ENCODE peak calls at places on chromosomes 3 and 15, in five cellular contexts. C is prostate gland, X is GM12865, N is choroid plexus epithelial cell, B is NB4. J is an unnamed sample.

GRCh38 chr3:194537732-194538247 is 51.0 kb upstream of the ATP13A3 start:
- DNase-seq in C (peak), X (no peak), N (peak), B (peak), J (peak)

GRCh38 chr15:60633426-60633968 is 154.6 kb upstream of the ICE2 start:
- DNase-seq in C (no peak), X (no peak), N (no peak), B (no peak), J (no peak)

GRCh38 chr3:158381274-158381868 is 189.6 kb upstream of the MLF1 start:
- DNase-seq in C (no peak), X (no peak), N (no peak), B (no peak), J (no peak)

GRCh38 chr3:159739166-159739565 is 249.5 kb upstream of the IL12A start:
- DNase-seq in C (no peak), X (no peak), N (no peak), B (no peak), J (no peak)

GRCh38 chr3:192901435-192901834 is 16.2 kb downstream of the MB21D2 start:
- DNase-seq in C (no peak), X (no peak), N (peak), B (no peak), J (peak)

GRCh38 chr15:87752250-87752951 is 504.1 kb downstream of the NTRK3 start:
- DNase-seq in C (no peak), X (no peak), N (peak), B (no peak), J (peak)

GRCh38 chr3:62607287-62608029 is 234.1 kb upstream of the FEZF2 start:
- DNase-seq in C (no peak), X (no peak), N (peak), B (no peak), J (peak)

GRCh38 chr3:101819649-101820202 is 29.6 kb upstream of the NFKBIZ start:
- DNase-seq in C (no peak), X (peak), N (no peak), B (no peak), J (no peak)

GRCh38 chr3:13550791-13551360 is 2.0 kb downstream of the FBLN2 start:
- DNase-seq in C (no peak), X (no peak), N (no peak), B (no peak), J (no peak)

GRCh38 chr15:91384189-91384720 is 284.2 kb downstream of the SV2B start:
- DNase-seq in C (no peak), X (no peak), N (no peak), B (peak), J (no peak)

GRCh38 chr3:188627652-188628051 is 473.7 kb downstream of the LPP start:
- DNase-seq in C (no peak), X (no peak), N (peak), B (no peak), J (peak)

GRCh38 chr15:92123848-92124631 is 269.6 kb upstream of the ST8SIA2 start:
- DNase-seq in C (no peak), X (no peak), N (no peak), B (no peak), J (no peak)

GRCh38 chr3:61894988-61895935 is 333.9 kb downstream of the PTPRG start:
- DNase-seq in C (peak), X (peak), N (peak), B (peak), J (peak)

GRCh38 chr3:78830466-78830865 is 937.3 kb downstream of the ROBO1 start:
- DNase-seq in C (no peak), X (peak), N (no peak), B (no peak), J (no peak)

GRCh38 chr3:194133661-194134230 is 2.2 kb upstream of the HES1 start:
- DNase-seq in C (peak), X (no peak), N (peak), B (peak), J (peak)

GRCh38 chr3:58120075-58120812 is 90.5 kb downstream of the DNASE1L3 start:
- DNase-seq in C (peak), X (no peak), N (peak), B (peak), J (no peak)

GRCh38 chr15:67531379-67532059 is 10.6 kb downstream of the C15orf61 start:
- DNase-seq in C (no peak), X (no peak), N (peak), B (peak), J (peak)

GRCh38 chr3:148066787-148067186 is 630.9 kb upstream of the AGTR1 start:
- DNase-seq in C (no peak), X (no peak), N (peak), B (no peak), J (no peak)

GRCh38 chr15:87944687-87945086 is 311.9 kb downstream of the NTRK3 start:
- DNase-seq in C (no peak), X (no peak), N (no peak), B (no peak), J (no peak)

GRCh38 chr15:92883643-92884458 is 16.3 kb upstream of the CHD2 start:
- DNase-seq in C (no peak), X (peak), N (peak), B (peak), J (no peak)

GRCh38 chr3:148735597-148735996 is 37.9 kb downstream of the AGTR1 start:
- DNase-seq in C (no peak), X (no peak), N (peak), B (no peak), J (no peak)

GRCh38 chr3:46549408-46549904 is 16.6 kb downstream of the LRRC2 start:
- DNase-seq in C (no peak), X (no peak), N (no peak), B (no peak), J (no peak)

GRCh38 chr3:129605593-129606521 is 619 bp downstream of the PLXND1 start:
- DNase-seq in C (no peak), X (peak), N (peak), B (peak), J (no peak)

GRCh38 chr3:64493149-64493548 is 194.7 kb downstream of the ADAMTS9 start:
- DNase-seq in C (no peak), X (no peak), N (no peak), B (no peak), J (no peak)

GRCh38 chr3:114674041-114674440 is 380.2 kb downstream of the TIGIT start:
- DNase-seq in C (no peak), X (no peak), N (peak), B (no peak), J (no peak)

GRCh38 chr3:110849060-110849459 is 222.6 kb upstream of the NECTIN3 start:
- DNase-seq in C (no peak), X (no peak), N (no peak), B (no peak), J (no peak)

GRCh38 chr15:51103330-51103729 is 8.6 kb upstream of the TNFAIP8L3 start:
- DNase-seq in C (no peak), X (no peak), N (no peak), B (no peak), J (no peak)

GRCh38 chr3:14256561-14257342 is 78.1 kb downstream of the LSM3 start:
- DNase-seq in C (no peak), X (no peak), N (no peak), B (no peak), J (no peak)

GRCh38 chr3:25587094-25587493 is 77.6 kb downstream of the TOP2B start:
- DNase-seq in C (no peak), X (no peak), N (peak), B (no peak), J (no peak)

GRCh38 chr15:44325568-44325967 is 37.0 kb downstream of the GOLM2 start:
- DNase-seq in C (no peak), X (no peak), N (no peak), B (no peak), J (no peak)

GRCh38 chr3:71785594-71786472 is 885 bp upstream of the PROK2 start:
- DNase-seq in C (no peak), X (no peak), N (no peak), B (no peak), J (no peak)

GRCh38 chr3:149333518-149333859 is at the start of gene TM4SF18:
- DNase-seq in C (no peak), X (no peak), N (peak), B (no peak), J (no peak)

GRCh38 chr15:42024303-42024702 is 3.5 kb upstream of the PLA2G4E start:
- DNase-seq in C (no peak), X (no peak), N (no peak), B (no peak), J (no peak)

GRCh38 chr15:101357885-101358284 is 62.8 kb upstream of the SNRPA1 start:
- DNase-seq in C (no peak), X (no peak), N (no peak), B (no peak), J (no peak)

GRCh38 chr15:86829251-86829650 is 749.6 kb downstream of the AGBL1 start:
- DNase-seq in C (no peak), X (no peak), N (no peak), B (no peak), J (no peak)

GRCh38 chr3:140203510-140203909 is 268.5 kb downstream of the CLSTN2 start:
- DNase-seq in C (no peak), X (no peak), N (no peak), B (no peak), J (no peak)

GRCh38 chr3:60076307-60076706 is 1026.5 kb upstream of the CFAP20DC start:
- DNase-seq in C (no peak), X (no peak), N (no peak), B (no peak), J (no peak)
- H3K4me3 ChIP-seq in C (no peak), X (no peak), N (no peak), B (no peak), J (no peak)

GRCh38 chr3:30438121-30438520 is 168.3 kb upstream of the TGFBR2 start:
- DNase-seq in C (no peak), X (no peak), N (no peak), B (no peak), J (no peak)

GRCh38 chr3:30439451-30440053 is 166.8 kb upstream of the TGFBR2 start:
- DNase-seq in C (no peak), X (no peak), N (no peak), B (no peak), J (no peak)

GRCh38 chr3:30437172-30437571 is 169.2 kb upstream of the TGFBR2 start:
- DNase-seq in C (no peak), X (no peak), N (peak), B (peak), J (peak)

GRCh38 chr3:30440147-30440604 is 166.2 kb upstream of the TGFBR2 start:
- DNase-seq in C (no peak), X (no peak), N (peak), B (no peak), J (peak)

GRCh38 chr3:30435950-30436349 is 170.5 kb upstream of the TGFBR2 start:
- DNase-seq in C (no peak), X (peak), N (no peak), B (no peak), J (no peak)
- H3K4me3 ChIP-seq in C (no peak), X (no peak), N (no peak), B (no peak), J (no peak)

GRCh38 chr3:180683816-180684215 is 4.5 kb upstream of the CCDC39 start:
- DNase-seq in C (no peak), X (no peak), N (no peak), B (no peak), J (no peak)

GRCh38 chr3:180679178-180680096 is at the start of gene CCDC39:
- DNase-seq in C (peak), X (peak), N (peak), B (no peak), J (peak)

GRCh38 chr3:180678231-180678630 is 1.1 kb downstream of the CCDC39 start:
- DNase-seq in C (no peak), X (peak), N (no peak), B (no peak), J (no peak)

GRCh38 chr3:180684807-180685206 is 5.5 kb upstream of the CCDC39 start:
- DNase-seq in C (no peak), X (no peak), N (no peak), B (no peak), J (no peak)

DNA sequence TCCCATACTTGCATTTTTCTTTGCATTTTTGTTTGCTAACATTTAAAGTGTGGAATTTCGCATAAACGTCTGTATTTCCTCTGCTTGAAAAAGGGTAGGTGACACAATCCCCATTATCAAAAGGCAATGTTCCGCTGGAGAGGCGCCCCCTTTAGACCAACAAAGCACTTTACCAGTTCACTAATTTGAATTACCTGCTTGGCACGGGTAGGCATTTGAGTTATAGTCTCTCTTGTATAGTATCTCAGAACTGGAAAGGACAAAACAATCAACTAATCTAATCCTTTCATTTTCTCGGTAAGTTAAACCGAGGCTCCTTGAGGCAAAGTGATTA is 775 bp upstream of the CCDC39 start:
- DNase-seq in C (peak), X (peak), N (peak), B (peak), J (peak)
- H3K4me3 ChIP-seq in C (peak), X (peak), N (peak), B (no peak), J (peak)

GRCh38 chr15:82656641-82657266 is 9.6 kb upstream of the CPEB1 start:
- DNase-seq in C (no peak), X (no peak), N (no peak), B (no peak), J (no peak)
- H3K4me3 ChIP-seq in C (no peak), X (no peak), N (no peak), B (no peak), J (no peak)

DNA sequence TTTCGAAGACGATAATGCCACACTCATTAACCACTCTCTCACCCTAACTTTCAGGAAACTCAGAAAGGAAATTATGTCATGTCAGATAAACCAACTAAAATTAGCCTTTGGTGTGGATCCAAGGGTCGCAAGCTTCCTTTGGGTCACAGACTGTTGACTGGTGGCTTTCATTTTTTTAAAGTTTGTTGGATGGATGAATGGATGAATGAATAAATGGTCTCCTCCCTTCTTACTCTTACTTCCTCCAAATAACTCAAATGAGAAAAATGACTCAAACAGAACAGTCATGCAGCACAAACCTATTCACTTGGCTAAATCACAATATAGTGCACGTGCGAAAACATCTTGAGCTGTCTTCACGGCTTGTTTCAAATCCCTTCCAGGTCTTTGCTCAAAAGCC is 82.9 kb upstream of the HACD2 start:
- DNase-seq in C (no peak), X (no peak), N (no peak), B (no peak), J (no peak)
- H3K4me3 ChIP-seq in C (no peak), X (no peak), N (no peak), B (no peak), J (no peak)

DNA sequence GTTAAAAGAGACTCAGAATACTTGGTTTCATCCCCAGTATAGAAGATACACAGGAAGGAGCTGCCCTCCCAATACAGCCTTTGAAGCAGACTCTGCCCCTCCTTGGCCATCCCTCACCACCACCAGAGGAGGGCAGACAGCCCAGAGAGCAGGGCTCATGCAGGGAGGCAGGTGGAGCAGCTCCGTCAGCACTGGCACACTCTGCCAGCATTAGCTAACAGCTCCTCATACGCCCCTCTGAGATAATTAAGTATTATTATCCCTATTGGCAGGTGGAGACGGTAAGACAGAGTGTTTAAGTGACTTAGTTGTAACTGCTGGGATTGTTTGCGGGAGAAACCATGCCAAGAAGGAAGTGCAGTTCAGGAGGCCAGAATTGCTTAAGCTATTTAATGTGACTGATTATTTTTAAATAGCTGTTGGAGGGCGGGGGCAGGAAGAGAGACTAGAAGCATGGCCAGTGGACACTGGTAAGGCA is 434.0 kb downstream of the EPHB1 start:
- DNase-seq in C (no peak), X (no peak), N (no peak), B (peak), J (no peak)
- H3K4me3 ChIP-seq in C (no peak), X (no peak), N (no peak), B (no peak), J (no peak)

DNA sequence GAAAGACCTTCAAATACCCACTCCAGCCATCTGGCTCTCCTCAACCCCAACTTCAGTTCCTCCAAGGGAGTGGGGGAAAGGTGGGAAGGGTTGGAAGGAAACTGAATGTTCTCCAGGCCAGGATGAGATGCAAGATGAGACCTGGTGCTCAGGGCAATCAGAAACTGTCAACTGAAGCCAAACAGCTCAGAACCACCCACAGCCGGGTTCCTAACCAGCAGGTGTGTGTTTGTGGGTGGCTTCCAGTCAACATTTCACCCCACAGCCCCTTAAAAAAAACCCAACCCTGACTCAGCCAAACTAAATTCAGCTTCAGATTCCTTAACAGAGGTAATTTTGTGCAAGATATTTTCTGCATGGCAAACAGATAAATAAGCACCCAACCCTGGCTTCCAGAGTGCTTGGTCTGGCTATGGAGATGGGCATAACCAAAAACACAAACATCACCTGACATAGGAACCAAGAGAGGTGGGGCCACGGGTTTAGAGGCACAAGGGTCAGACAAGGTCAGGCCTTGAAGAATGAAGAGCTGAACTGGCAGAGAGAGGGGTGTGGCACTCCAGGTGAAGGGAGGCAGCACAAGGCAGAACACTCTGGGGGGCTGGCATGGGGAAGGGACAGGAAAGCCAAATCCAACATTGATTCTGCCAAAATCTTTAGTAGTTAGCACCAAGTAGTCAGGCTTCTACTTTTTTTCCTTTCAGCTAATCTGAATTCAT is 34.7 kb downstream of the ZNF445 start:
- DNase-seq in C (no peak), X (no peak), N (no peak), B (no peak), J (no peak)
- H3K4me3 ChIP-seq in C (no peak), X (no peak), N (no peak), B (no peak), J (no peak)

J was measured in brain microvascular endothelial cell.